ENCODE peak calls at places on chromosomes 13 and 19, in eight cellular contexts. O, Z, I, D, A, G, B and E are unnamed samples.

GRCh38 chr13:113609616-113610015 is 25.1 kb downstream of the TFDP1 start:
- DNase-seq in O (no peak), Z (no peak), I (no peak), D (no peak), A (no peak), G (no peak), B (no peak), E (no peak)

GRCh38 chr19:38538793-38539528 is 78.8 kb downstream of the MAP4K1 start:
- DNase-seq in O (no peak), Z (no peak), I (no peak), D (no peak), A (no peak), G (no peak), B (no peak), E (no peak)

GRCh38 chr19:54608792-54609191 is 15.4 kb downstream of the LILRA1 start:
- DNase-seq in O (no peak), Z (no peak), I (no peak), D (no peak), A (no peak), G (no peak), B (no peak), E (no peak)

GRCh38 chr13:74206061-74206561 is 71.9 kb upstream of the KLF12 start:
- DNase-seq in O (no peak), Z (peak), I (no peak), D (no peak), A (no peak), G (no peak), B (peak), E (no peak)

GRCh38 chr19:54684537-54684936 is 21.8 kb downstream of the LILRB4 start:
- DNase-seq in O (peak), Z (peak), I (no peak), D (no peak), A (no peak), G (no peak), B (no peak), E (no peak)

GRCh38 chr19:37989855-37990254 is 82.8 kb downstream of the SIPA1L3 start:
- DNase-seq in O (no peak), Z (no peak), I (peak), D (no peak), A (no peak), G (no peak), B (no peak), E (peak)

GRCh38 chr19:49110567-49110966 is 3.6 kb upstream of the LIN7B start:
- DNase-seq in O (no peak), Z (peak), I (no peak), D (no peak), A (no peak), G (no peak), B (peak), E (no peak)

GRCh38 chr19:45947926-45948325 is 25.7 kb downstream of the NOVA2 start:
- DNase-seq in O (no peak), Z (peak), I (no peak), D (no peak), A (no peak), G (no peak), B (peak), E (no peak)

GRCh38 chr13:34127523-34127922 is 309.6 kb downstream of the RFC3 start:
- DNase-seq in O (no peak), Z (no peak), I (no peak), D (no peak), A (no peak), G (no peak), B (no peak), E (no peak)

GRCh38 chr19:46776927-46777911 is 11.2 kb downstream of the SLC1A5 start:
- DNase-seq in O (peak), Z (no peak), I (peak), D (no peak), A (no peak), G (no peak), B (no peak), E (no peak)

GRCh38 chr13:50125306-50125555 is 110.0 kb downstream of the KCNRG start:
- DNase-seq in O (no peak), Z (no peak), I (no peak), D (no peak), A (no peak), G (no peak), B (no peak), E (no peak)

GRCh38 chr19:46065486-46065885 is 24.7 kb upstream of the IGFL4 start:
- DNase-seq in O (no peak), Z (peak), I (no peak), D (no peak), A (no peak), G (no peak), B (no peak), E (no peak)